ENCODE peak calls at places on chromosome 18, in nine cellular contexts. J is thyroid gland; P is thoracic aorta; C is cardiac muscle cell; H is hepatocyte; I is iPS DF 6.9; U is heart left ventricle; X is CD8-positive, alpha-beta memory T cell; V is GM23248. G is an unnamed sample.

GRCh38 chr18:76860411-76860810 is 38.1 kb downstream of the ZNF236 start:
- DNase-seq in C (no peak), J (no peak), X (no peak), U (no peak), V (no peak), I (no peak), P (no peak), H (no peak), G (no peak)

GRCh38 chr18:62549755-62550154 is 26.9 kb downstream of the ZCCHC2 start:
- DNase-seq in V (no peak), C (no peak), J (no peak), I (no peak), U (no peak), P (no peak), X (no peak), H (no peak), G (no peak)

GRCh38 chr18:5440297-5440696 is 103.5 kb downstream of the EPB41L3 start:
- DNase-seq in V (no peak), P (no peak), H (no peak), U (no peak), X (no peak), I (no peak), J (no peak), C (peak; percentile 55), G (no peak)

GRCh38 chr18:43134876-43135275 is 19.4 kb upstream of the RIT2 start:
- DNase-seq in U (no peak), X (no peak), I (no peak), V (no peak), C (no peak), J (no peak), H (no peak), P (no peak), G (no peak)

GRCh38 chr18:78125497-78125896 is 854.1 kb upstream of the SALL3 start:
- DNase-seq in H (no peak), U (no peak), J (no peak), C (no peak), V (no peak), I (no peak), X (no peak), P (no peak), G (no peak)

GRCh38 chr18:48740068-48740440 is 201.2 kb downstream of the CTIF start:
- DNase-seq in J (no peak), H (no peak), I (no peak), U (no peak), P (no peak), C (peak; percentile 8), V (no peak), X (no peak), G (no peak)

GRCh38 chr18:72233106-72233505 is 311.0 kb downstream of the CBLN2 start:
- DNase-seq in J (no peak), H (no peak), U (no peak), X (no peak), P (no peak), V (no peak), C (no peak), I (no peak), G (no peak)

GRCh38 chr18:71239111-71239624 is 950.3 kb downstream of the SOCS6 start:
- DNase-seq in V (no peak), C (no peak), U (no peak), P (no peak), X (no peak), J (no peak), H (no peak), I (no peak), G (no peak)

GRCh38 chr18:8253943-8254342 is 355.3 kb upstream of the RAB12 start:
- DNase-seq in X (no peak), J (no peak), P (no peak), H (no peak), U (no peak), C (no peak), V (no peak), I (no peak), G (no peak)

DNA sequence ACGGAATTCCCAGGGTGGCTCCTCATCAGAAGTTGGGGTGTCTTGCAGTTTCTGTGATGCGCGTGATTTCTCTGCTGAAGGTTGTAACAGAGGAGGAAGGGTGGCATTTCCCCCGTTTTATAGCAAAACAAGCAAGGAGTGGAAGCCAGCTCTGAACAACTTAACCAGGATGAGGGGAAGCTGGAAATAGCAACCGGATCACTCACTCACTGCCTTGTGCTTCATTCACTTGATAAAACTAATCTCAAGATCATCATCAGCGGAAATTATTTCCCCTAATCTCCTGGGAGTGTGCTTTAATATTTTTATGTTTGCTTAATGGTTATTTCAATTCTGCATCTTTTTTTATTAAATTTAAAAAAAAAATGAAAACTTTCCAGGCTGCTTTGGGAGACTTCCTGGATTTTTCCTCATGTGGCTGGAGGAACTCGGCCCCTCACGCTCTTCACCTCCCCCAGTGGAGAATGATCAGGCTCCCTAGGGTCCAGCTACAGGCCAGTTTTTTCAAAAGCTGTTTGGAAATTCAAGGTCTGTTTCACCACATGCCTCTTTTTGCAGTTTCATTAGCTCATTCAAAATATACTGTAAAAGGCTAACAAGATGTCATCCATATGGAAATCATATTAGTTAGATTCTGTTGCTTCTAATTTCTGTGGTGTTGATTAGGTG is 31.7 kb downstream of the CABLES1 start:
- DNase-seq in V (peak; percentile 10), C (peak; percentile 75), I (no peak), H (no peak), U (no peak), J (no peak), P (no peak), X (no peak), G (no peak)
- H3K27ac ChIP-seq in V (no peak overlapping the region), C (no peak overlapping the region), I (no peak overlapping the region), H (no peak overlapping the region), U (no peak overlapping the region), J (no peak overlapping the region), P (no peak overlapping the region), X (no peak overlapping the region), G (no peak overlapping the region)

GRCh38 chr18:53254265-53254664 is 914.3 kb downstream of the DCC start:
- DNase-seq in C (no peak), V (no peak), U (no peak), J (no peak), P (no peak), X (no peak), I (no peak), H (no peak), G (no peak)
- H3K4me3 ChIP-seq in C (no peak overlapping the region), V (no peak overlapping the region), U (no peak overlapping the region), J (no peak overlapping the region), P (no peak overlapping the region), X (no peak overlapping the region), I (no peak overlapping the region), H (no peak overlapping the region), G (no peak overlapping the region)

GRCh38 chr18:12046751-12047335 is 46.8 kb upstream of the ANKRD62 start:
- DNase-seq in V (no peak), C (no peak), J (no peak), P (no peak), I (no peak), H (no peak), X (no peak), U (no peak), G (no peak)

GRCh38 chr18:12046046-12046750 is 47.4 kb upstream of the ANKRD62 start:
- DNase-seq in J (no peak), I (no peak), V (no peak), U (no peak), P (no peak), H (no peak), X (no peak), C (no peak), G (no peak)

GRCh38 chr18:12048827-12049175 is 44.8 kb upstream of the ANKRD62 start:
- DNase-seq in J (no peak), H (no peak), X (no peak), V (peak; percentile 66), C (peak; percentile 35), P (no peak), U (no peak), I (no peak), G (no peak)

GRCh38 chr18:12049983-12050811 is 43.4 kb upstream of the ANKRD62 start:
- DNase-seq in V (no peak), P (no peak), H (no peak), X (no peak), U (no peak), J (peak; percentile 95), C (no peak), I (no peak), G (no peak)

DNA sequence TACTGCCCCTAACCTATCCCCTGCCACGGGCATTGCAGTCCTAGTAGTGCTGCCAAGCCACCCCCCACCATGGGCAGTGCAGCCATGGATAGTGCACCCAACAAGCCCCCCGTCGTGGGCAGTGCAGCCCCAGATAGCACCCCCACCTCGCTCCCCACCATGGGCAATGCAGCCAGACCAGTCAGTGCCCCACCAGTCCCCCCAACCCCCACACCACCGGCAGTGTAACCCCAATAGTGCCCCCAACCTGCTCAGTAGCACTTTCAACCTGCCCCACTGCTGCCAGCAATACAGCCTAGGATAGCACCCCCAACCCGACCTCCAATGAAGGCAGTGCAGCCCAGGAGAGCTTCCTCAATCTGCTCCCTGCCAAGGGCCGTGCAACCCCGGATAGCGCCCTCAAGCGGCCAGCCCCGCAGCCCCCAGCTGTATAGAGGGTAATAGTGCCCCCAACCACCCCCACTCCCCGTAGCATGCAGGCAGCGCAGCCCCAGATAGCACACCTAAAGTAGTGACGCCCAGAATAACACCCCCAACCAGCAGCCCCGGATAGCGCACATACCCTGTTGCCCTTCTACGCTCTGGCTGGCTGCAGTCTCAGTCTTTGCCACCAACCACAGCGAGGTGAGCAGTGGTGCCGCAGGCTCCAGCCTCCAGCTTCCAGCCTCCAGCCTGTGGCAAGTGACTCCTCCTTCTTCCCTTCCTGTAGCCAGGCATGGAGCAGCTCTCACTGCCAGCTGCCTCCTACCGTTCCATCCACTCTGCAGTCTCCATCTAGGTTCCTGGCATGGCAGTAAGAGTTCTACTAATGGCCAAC is 45.4 kb upstream of the ANKRD62 start:
- DNase-seq in C (peak; percentile 15), I (no peak), J (no peak), V (peak; percentile 51), P (no peak), U (no peak), X (no peak), H (no peak), G (no peak)
- H3K4me1 ChIP-seq in C (no peaks in the 10 kb centered on the region), I (no peaks in the 10 kb centered on the region), J (peaks cover 16% of the 10 kb centered on the region), V (peaks cover 9% of the 10 kb centered on the region), P (no peaks in the 10 kb centered on the region), U (no peaks in the 10 kb centered on the region), X (no peaks in the 10 kb centered on the region), H (no peaks in the 10 kb centered on the region), G (no peaks in the 10 kb centered on the region)

GRCh38 chr18:58988595-58988994 is 123.9 kb downstream of the ZNF532 start:
- DNase-seq in C (peak; percentile 13), J (no peak), V (no peak), X (no peak), H (no peak), U (no peak), I (no peak), P (no peak), G (no peak)
- H3K27ac ChIP-seq in C (no peak overlapping the region), J (no peak overlapping the region), V (no peak overlapping the region), X (no peak overlapping the region), H (no peak overlapping the region), U (no peak overlapping the region), I (no peak overlapping the region), P (peak overlapping the region; percentile 47), G (no peak overlapping the region)